ENCODE peak calls at places on chromosomes 2 and 18, in five cellular contexts. H is mucosa of descending colon, Y is astrocyte, O is lung, I is hepatocyte. M is an unnamed sample. For H3K36me3 and H3K4me1, the result is how much of the 10 kb centered on the place peaks cover.

GRCh38 chr2:241770185-241770935 is 6.3 kb upstream of the GAL3ST2 start:
- DNase-seq in H (no peak), Y (no peak), O (no peak), I (peak), M (peak)

GRCh38 chr18:48531979-48532378 is 6.9 kb upstream of the CTIF start:
- DNase-seq in H (no peak), Y (no peak), O (no peak), I (no peak), M (no peak)

GRCh38 chr18:63290456-63291200 is 28.9 kb downstream of the BCL2 start:
- DNase-seq in H (no peak), Y (no peak), O (no peak), I (no peak), M (no peak)

GRCh38 chr2:188322569-188323531 is 31.2 kb downstream of the GULP1 start:
- DNase-seq in H (peak), Y (peak), O (no peak), I (peak), M (peak)

GRCh38 chr2:140895378-140895777 is 1235.4 kb downstream of the LRP1B start:
- DNase-seq in H (no peak), Y (no peak), O (no peak), I (no peak), M (no peak)

GRCh38 chr18:70243131-70243530 is 37.6 kb upstream of the RTTN start:
- DNase-seq in H (peak), Y (peak), O (peak), I (peak), M (peak)

GRCh38 chr2:117856415-117857210 is 42.1 kb downstream of the DDX18 start:
- DNase-seq in H (no peak), Y (peak), O (no peak), I (no peak), M (no peak)

GRCh38 chr2:197453914-197454398 is 604 bp downstream of the COQ10B start:
- DNase-seq in H (peak), Y (peak), O (no peak), I (no peak), M (peak)

GRCh38 chr2:217014298-217015116 is 154.6 kb upstream of the TNP1 start:
- DNase-seq in H (no peak), Y (no peak), O (no peak), I (no peak), M (no peak)

GRCh38 chr2:190304404-190304803 is 15.2 kb downstream of the HIBCH start:
- DNase-seq in H (no peak), Y (no peak), O (no peak), I (no peak), M (no peak)

DNA sequence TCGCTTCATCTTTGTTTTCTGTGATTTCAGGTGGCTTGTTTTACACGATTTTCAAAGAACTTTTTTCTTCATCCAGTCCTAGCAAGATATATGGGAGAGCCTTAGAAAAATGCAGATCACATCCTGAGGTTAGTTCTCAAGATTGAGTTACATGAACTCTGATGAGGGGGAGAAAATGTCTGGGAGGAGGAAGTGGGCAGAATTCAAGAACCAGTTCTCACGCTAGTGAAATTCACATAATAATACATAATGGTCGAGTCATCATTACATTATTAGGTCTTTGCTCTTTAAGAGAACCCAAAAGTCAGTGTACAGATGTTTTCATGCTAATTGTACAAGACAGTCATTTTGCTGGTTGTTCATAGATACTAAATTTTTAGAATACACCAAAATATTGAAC is 7.0 kb downstream of the TIMM21 start:
- DNase-seq in H (no peak), Y (peak), O (no peak), I (no peak), M (no peak)
- H3K36me3 ChIP-seq in H (under half), Y (under half), O (under half), I (under half), M (half or more)

GRCh38 chr2:54672587-54673456 is 50.6 kb upstream of the EML6 start:
- DNase-seq in H (peak), Y (no peak), O (no peak), I (no peak), M (no peak)

GRCh38 chr2:54675281-54675680 is 48.2 kb upstream of the EML6 start:
- DNase-seq in H (no peak), Y (no peak), O (no peak), I (no peak), M (no peak)

GRCh38 chr2:54671875-54672586 is 51.4 kb upstream of the EML6 start:
- DNase-seq in H (no peak), Y (no peak), O (no peak), I (no peak), M (no peak)

GRCh38 chr2:54675738-54676137 is 47.7 kb upstream of the EML6 start:
- DNase-seq in H (no peak), Y (no peak), O (no peak), I (no peak), M (no peak)

DNA sequence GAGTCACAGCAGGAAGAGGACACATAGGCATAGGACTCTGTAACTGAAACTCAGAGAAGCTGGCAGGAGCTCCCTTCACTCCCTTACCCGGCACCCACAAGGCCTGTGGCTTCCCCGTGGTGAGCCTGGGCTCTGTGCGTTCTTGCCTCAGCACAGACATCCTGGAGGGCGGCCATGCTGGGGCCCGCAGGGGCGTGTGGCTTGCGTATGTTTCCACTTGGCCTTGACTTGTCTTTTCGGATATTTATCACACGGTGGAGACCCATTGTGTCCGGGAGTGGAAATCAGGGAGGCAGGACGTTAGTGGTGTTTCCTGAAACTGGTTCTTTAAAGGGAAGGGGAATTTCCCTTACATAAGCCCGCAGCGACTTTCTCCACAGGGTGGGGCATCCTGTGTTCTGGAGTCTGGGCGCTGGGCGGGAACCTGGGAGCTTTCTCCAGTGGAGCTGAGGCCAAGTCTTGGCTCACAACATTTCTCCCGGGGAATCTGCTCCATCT is 49.9 kb upstream of the EML6 start:
- DNase-seq in H (peak), Y (no peak), O (peak), I (no peak), M (no peak)
- H3K4me1 ChIP-seq in H (under half), Y (under half), O (under half), I (under half), M (under half)

DNA sequence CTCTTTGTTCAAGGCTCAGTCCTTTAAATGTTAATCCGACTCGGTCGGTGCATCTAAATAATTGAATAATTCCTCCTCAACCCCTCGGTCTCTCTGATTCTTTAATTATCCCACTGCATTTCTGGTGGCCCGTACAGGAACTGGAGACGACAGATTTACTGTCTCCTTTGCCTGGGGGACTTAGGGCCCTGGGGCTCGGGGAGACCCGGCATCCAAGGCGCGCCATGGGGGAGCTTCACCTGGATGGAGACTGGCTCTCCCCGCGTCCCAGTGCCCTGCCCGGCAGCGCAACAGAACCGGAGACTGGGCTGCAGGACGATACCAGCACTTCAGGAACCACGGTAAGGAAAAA is 47.7 kb upstream of the SELENOI start:
- DNase-seq in H (no peak), Y (no peak), O (no peak), I (no peak), M (peak)
- H3K4me3 ChIP-seq in H (no peak), Y (no peak), O (no peak), I (no peak), M (no peak)

GRCh38 chr2:202545523-202545922 is 89.2 kb upstream of the FAM117B start:
- DNase-seq in H (no peak), Y (no peak), O (no peak), I (no peak), M (no peak)

GRCh38 chr2:202545931-202546330 is 88.8 kb upstream of the FAM117B start:
- DNase-seq in H (no peak), Y (no peak), O (no peak), I (no peak), M (no peak)

GRCh38 chr2:202548240-202548639 is 86.5 kb upstream of the FAM117B start:
- DNase-seq in H (no peak), Y (no peak), O (no peak), I (no peak), M (no peak)
- H3K36me3 ChIP-seq in H (under half), Y (under half), O (under half), I (under half), M (under half)

GRCh38 chr2:60510713-60511112 is 42.7 kb downstream of the BCL11A start:
- DNase-seq in H (no peak), Y (no peak), O (no peak), I (no peak), M (peak)
- H3K4me1 ChIP-seq in H (under half), Y (under half), O (under half), I (half or more), M (under half)

DNA sequence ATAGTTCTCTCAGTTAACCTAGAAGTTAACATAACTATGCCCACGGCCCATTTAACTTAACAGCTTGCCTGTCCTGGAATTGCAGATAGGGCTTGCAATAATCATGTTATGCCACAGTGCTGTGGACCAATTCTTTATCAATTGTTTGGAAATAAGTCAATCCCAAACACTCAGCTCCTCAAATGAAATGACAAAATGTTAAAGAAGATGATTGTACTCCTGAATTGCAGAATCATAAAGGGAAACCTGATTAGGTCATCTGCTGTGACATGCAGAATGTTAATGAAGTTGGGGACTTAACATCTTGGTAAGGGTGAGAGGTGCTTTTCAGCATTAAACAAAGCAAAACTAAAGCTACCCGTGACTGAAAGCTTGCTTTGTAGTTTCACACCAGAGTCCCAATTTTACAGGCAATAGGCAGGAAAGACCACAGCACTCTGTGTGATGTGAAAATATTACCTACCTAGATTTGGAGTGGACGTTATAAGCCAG is 363.9 kb downstream of the GPD2 start:
- DNase-seq in H (no peak), Y (no peak), O (no peak), I (no peak), M (peak)
- H3K4me3 ChIP-seq in H (no peak), Y (peak), O (no peak), I (no peak), M (peak)